ENCODE peak calls at places on chromosomes 6 and 20, in nine cellular contexts. W, D, R, V, Z, I, Y, O and E are unnamed samples.

GRCh38 chr6:158459726-158460125 is 100.2 kb upstream of the TMEM181 start:
- DNase-seq in Z (no peak), I (no peak), R (no peak), O (no peak), V (no peak), D (no peak), Y (no peak), W (no peak), E (no peak)

GRCh38 chr20:46213946-46214830 is 94.1 kb downstream of the CDH22 start:
- DNase-seq in D (no peak), V (no peak), W (no peak), O (no peak), Z (no peak), Y (no peak), R (peak; percentile 72), I (peak; percentile 88), E (no peak)

GRCh38 chr6:148747145-148747492 is 289 bp downstream of the UST start:
- DNase-seq in Y (peak; percentile 10), O (peak; percentile 11), D (no peak), V (peak; percentile 56), W (peak; percentile 55), R (no peak), I (no peak), Z (no peak), E (peak; percentile 50)

GRCh38 chr20:16500197-16500596 is 73.1 kb downstream of the KIF16B start:
- DNase-seq in O (no peak), D (no peak), W (no peak), Z (no peak), Y (no peak), I (no peak), V (no peak), R (no peak), E (no peak)

GRCh38 chr20:54025166-54025835 is 45.1 kb downstream of the BCAS1 start:
- DNase-seq in W (no peak), V (no peak), R (no peak), Y (no peak), Z (no peak), D (no peak), I (peak; percentile 60), O (no peak), E (no peak)

GRCh38 chr20:37473249-37474000 is 47.6 kb upstream of the NNAT start:
- DNase-seq in V (no peak), R (no peak), Y (no peak), Z (no peak), I (no peak), W (no peak), O (no peak), D (no peak), E (no peak)

GRCh38 chr6:155126727-155127439 is 131.8 kb downstream of the TIAM2 start:
- DNase-seq in D (no peak), W (peak; percentile 84), I (no peak), Y (peak; percentile 80), Z (no peak), V (peak; percentile 71), O (no peak), R (no peak), E (peak; percentile 69)

GRCh38 chr20:2757969-2758368 is 42.5 kb downstream of the CPXM1 start:
- DNase-seq in V (no peak), Y (no peak), O (no peak), D (no peak), I (no peak), R (no peak), W (no peak), Z (no peak), E (no peak)

GRCh38 chr6:97129111-97129510 is 153.9 kb downstream of the MMS22L start:
- DNase-seq in Z (no peak), I (no peak), D (no peak), V (no peak), R (no peak), Y (no peak), O (no peak), W (no peak), E (no peak)